ENCODE peak calls at places on chromosome 16, in four cellular contexts. One of them, this sample, is unnamed.

GRCh38 chr16:84952335-84953050 is 58.8 kb downstream of the ZDHHC7 start:
- DNase-seq in H4: peak
- DNase-seq in stimulated activated CD8-positive, alpha-beta memory T cell treated with anti-CD3 and anti-CD28 coated beads, Interleukin-7, amount 100 ng/mL, for 1 hour: peak
- DNase-seq in effector CD4-positive, alpha-beta T cell: peak
- DNase-seq in this sample: peak

GRCh38 chr16:87196229-87196628 is 121.0 kb downstream of the C16orf95 start:
- DNase-seq in H4: no peak
- DNase-seq in effector CD4-positive, alpha-beta T cell: no peak
- DNase-seq in stimulated activated CD8-positive, alpha-beta memory T cell treated with anti-CD3 and anti-CD28 coated beads, Interleukin-7, amount 100 ng/mL, for 1 hour: no peak
- DNase-seq in this sample: no peak

GRCh38 chr16:81604960-81605383 is 160.4 kb downstream of the CMIP start:
- DNase-seq in stimulated activated CD8-positive, alpha-beta memory T cell treated with anti-CD3 and anti-CD28 coated beads, Interleukin-7, amount 100 ng/mL, for 1 hour: no peak
- DNase-seq in effector CD4-positive, alpha-beta T cell: no peak
- DNase-seq in H4: no peak
- DNase-seq in this sample: no peak

GRCh38 chr16:88931373-88931900 is 45.6 kb downstream of the CBFA2T3 start:
- DNase-seq in stimulated activated CD8-positive, alpha-beta memory T cell treated with anti-CD3 and anti-CD28 coated beads, Interleukin-7, amount 100 ng/mL, for 1 hour: no peak
- DNase-seq in effector CD4-positive, alpha-beta T cell: no peak
- DNase-seq in H4: no peak
- DNase-seq in this sample: no peak

GRCh38 chr16:72537684-72538083 is 365.7 kb upstream of the PMFBP1 start:
- DNase-seq in effector CD4-positive, alpha-beta T cell: no peak
- DNase-seq in stimulated activated CD8-positive, alpha-beta memory T cell treated with anti-CD3 and anti-CD28 coated beads, Interleukin-7, amount 100 ng/mL, for 1 hour: no peak
- DNase-seq in H4: no peak
- DNase-seq in this sample: no peak

GRCh38 chr16:1181715-1182671 is 29.1 kb downstream of the CACNA1H start:
- DNase-seq in H4: peak
- DNase-seq in stimulated activated CD8-positive, alpha-beta memory T cell treated with anti-CD3 and anti-CD28 coated beads, Interleukin-7, amount 100 ng/mL, for 1 hour: no peak
- DNase-seq in effector CD4-positive, alpha-beta T cell: no peak
- DNase-seq in this sample: peak

GRCh38 chr16:588639-588888 is 1.3 kb upstream of the RAB40C start:
- DNase-seq in H4: no peak
- DNase-seq in effector CD4-positive, alpha-beta T cell: peak
- DNase-seq in stimulated activated CD8-positive, alpha-beta memory T cell treated with anti-CD3 and anti-CD28 coated beads, Interleukin-7, amount 100 ng/mL, for 1 hour: peak
- DNase-seq in this sample: peak

GRCh38 chr16:49638696-49639629 is 216.9 kb downstream of the ZNF423 start:
- DNase-seq in H4: no peak
- DNase-seq in effector CD4-positive, alpha-beta T cell: no peak
- DNase-seq in stimulated activated CD8-positive, alpha-beta memory T cell treated with anti-CD3 and anti-CD28 coated beads, Interleukin-7, amount 100 ng/mL, for 1 hour: no peak
- DNase-seq in this sample: no peak

GRCh38 chr16:87121816-87122215 is 195.4 kb downstream of the C16orf95 start:
- DNase-seq in H4: no peak
- DNase-seq in effector CD4-positive, alpha-beta T cell: no peak
- DNase-seq in stimulated activated CD8-positive, alpha-beta memory T cell treated with anti-CD3 and anti-CD28 coated beads, Interleukin-7, amount 100 ng/mL, for 1 hour: no peak
- DNase-seq in this sample: peak

GRCh38 chr16:12096828-12097522 is 120.4 kb downstream of the SNX29 start:
- DNase-seq in effector CD4-positive, alpha-beta T cell: no peak
- DNase-seq in stimulated activated CD8-positive, alpha-beta memory T cell treated with anti-CD3 and anti-CD28 coated beads, Interleukin-7, amount 100 ng/mL, for 1 hour: no peak
- DNase-seq in H4: no peak
- DNase-seq in this sample: no peak

This sample was measured in H7.